ENCODE peak calls at places on chromosomes 1 and 21, in seven cellular contexts. One of them, this sample, is unnamed.
A peak's percentile ranks its signal among the peaks of the same experiment; 100 is the strongest.

GRCh38 chr1:7474143-7474490 is 297.0 kb upstream of the VAMP3 start:
- DNase-seq in H1: no peak
- DNase-seq in GM12878: no peak
- DNase-seq in K562: no peak
- DNase-seq in HepG2: no peak
- DNase-seq in HCT116: no peak
- DNase-seq in WTC11: no peak
- DNase-seq in this sample: no peak

GRCh38 chr1:26910343-26911160 is 3.2 kb downstream of the NR0B2 start:
- DNase-seq in HepG2: peak; percentile 98
- DNase-seq in WTC11: no peak
- DNase-seq in HCT116: no peak
- DNase-seq in H1: no peak
- DNase-seq in GM12878: no peak
- DNase-seq in K562: peak; percentile 34
- DNase-seq in this sample: no peak

GRCh38 chr1:86773331-86774288 is 69.2 kb downstream of the SH3GLB1 start:
- DNase-seq in HCT116: no peak
- DNase-seq in WTC11: no peak
- DNase-seq in GM12878: no peak
- DNase-seq in H1: no peak
- DNase-seq in HepG2: peak; percentile 61
- DNase-seq in K562: no peak
- DNase-seq in this sample: no peak

GRCh38 chr1:71719330-71719729 is 563.0 kb downstream of the NEGR1 start:
- DNase-seq in HCT116: no peak
- DNase-seq in H1: no peak
- DNase-seq in K562: no peak
- DNase-seq in GM12878: no peak
- DNase-seq in WTC11: no peak
- DNase-seq in HepG2: no peak
- DNase-seq in this sample: no peak

GRCh38 chr1:178472531-178472930 is 24.2 kb downstream of the CLEC20A start:
- DNase-seq in WTC11: no peak
- DNase-seq in K562: no peak
- DNase-seq in HCT116: no peak
- DNase-seq in GM12878: peak; percentile 2
- DNase-seq in H1: no peak
- DNase-seq in HepG2: no peak
- DNase-seq in this sample: no peak

GRCh38 chr1:220759147-220759546 is 11.0 kb downstream of the MTARC2 start:
- DNase-seq in HepG2: no peak
- DNase-seq in K562: no peak
- DNase-seq in HCT116: no peak
- DNase-seq in WTC11: no peak
- DNase-seq in H1: no peak
- DNase-seq in GM12878: no peak
- DNase-seq in this sample: no peak

GRCh38 chr1:54354899-54355298 is 51.3 kb downstream of the SSBP3 start:
- DNase-seq in HCT116: no peak
- DNase-seq in K562: no peak
- DNase-seq in GM12878: no peak
- DNase-seq in HepG2: peak; percentile 68
- DNase-seq in WTC11: no peak
- DNase-seq in H1: no peak
- DNase-seq in this sample: no peak

GRCh38 chr1:59128239-59128736 is 168.6 kb upstream of the FGGY start:
- DNase-seq in K562: no peak
- DNase-seq in GM12878: no peak
- DNase-seq in H1: no peak
- DNase-seq in HepG2: no peak
- DNase-seq in HCT116: no peak
- DNase-seq in WTC11: no peak
- DNase-seq in this sample: no peak

GRCh38 chr1:235998812-235999211 is 66.1 kb downstream of the NID1 start:
- DNase-seq in K562: no peak
- DNase-seq in HepG2: no peak
- DNase-seq in HCT116: no peak
- DNase-seq in WTC11: no peak
- DNase-seq in GM12878: peak; percentile 74
- DNase-seq in H1: no peak
- DNase-seq in this sample: no peak

GRCh38 chr1:183543619-183544204 is 46.5 kb downstream of the NCF2 start:
- DNase-seq in HepG2: peak; percentile 50
- DNase-seq in H1: no peak
- DNase-seq in WTC11: no peak
- DNase-seq in HCT116: peak; percentile 23
- DNase-seq in GM12878: peak; percentile 19
- DNase-seq in K562: peak; percentile 46
- DNase-seq in this sample: peak; percentile 69

GRCh38 chr1:57470028-57470427 is 46.2 kb upstream of the DAB1 start:
- DNase-seq in WTC11: no peak
- DNase-seq in HepG2: no peak
- DNase-seq in GM12878: no peak
- DNase-seq in HCT116: no peak
- DNase-seq in H1: no peak
- DNase-seq in K562: no peak
- DNase-seq in this sample: no peak

GRCh38 chr21:31503467-31503866 is 156.0 kb upstream of the SOD1 start:
- DNase-seq in GM12878: no peak
- DNase-seq in K562: no peak
- DNase-seq in WTC11: no peak
- DNase-seq in H1: no peak
- DNase-seq in HepG2: no peak
- DNase-seq in HCT116: no peak
- DNase-seq in this sample: no peak

GRCh38 chr1:51313268-51313852 is 17.0 kb downstream of the TTC39A start:
- DNase-seq in GM12878: no peak
- DNase-seq in HepG2: no peak
- DNase-seq in HCT116: no peak
- DNase-seq in H1: no peak
- DNase-seq in WTC11: peak; percentile 54
- DNase-seq in K562: peak; percentile 58
- DNase-seq in this sample: peak; percentile 31

GRCh38 chr1:227886993-227887696 is 60.6 kb downstream of the WNT9A start:
- DNase-seq in K562: peak; percentile 17
- DNase-seq in WTC11: peak; percentile 45
- DNase-seq in HepG2: no peak
- DNase-seq in GM12878: no peak
- DNase-seq in H1: no peak
- DNase-seq in HCT116: no peak
- DNase-seq in this sample: no peak

GRCh38 chr21:34603002-34603709 is 11.8 kb downstream of the RCAN1 start:
- DNase-seq in GM12878: no peak
- DNase-seq in H1: peak; percentile 66
- DNase-seq in HepG2: peak; percentile 59
- DNase-seq in HCT116: no peak
- DNase-seq in WTC11: peak; percentile 88
- DNase-seq in K562: peak; percentile 75
- DNase-seq in this sample: peak; percentile 79

GRCh38 chr1:220511785-220512184 is 16.2 kb upstream of the MARK1 start:
- DNase-seq in GM12878: no peak
- DNase-seq in K562: no peak
- DNase-seq in HepG2: peak; percentile 13
- DNase-seq in H1: no peak
- DNase-seq in HCT116: no peak
- DNase-seq in WTC11: peak; percentile 63
- DNase-seq in this sample: peak; percentile 34

GRCh38 chr1:110515896-110516295 is 3.1 kb downstream of the KCNA10 start:
- DNase-seq in H1: no peak
- DNase-seq in GM12878: no peak
- DNase-seq in K562: no peak
- DNase-seq in HCT116: no peak
- DNase-seq in WTC11: no peak
- DNase-seq in HepG2: no peak
- DNase-seq in this sample: no peak

GRCh38 chr1:241716915-241717651 is 65.0 kb downstream of the WDR64 start:
- DNase-seq in GM12878: no peak
- DNase-seq in HCT116: no peak
- DNase-seq in HepG2: no peak
- DNase-seq in K562: no peak
- DNase-seq in H1: no peak
- DNase-seq in WTC11: no peak
- DNase-seq in this sample: no peak

GRCh38 chr1:61125263-61125662 is 42.9 kb downstream of the NFIA start:
- DNase-seq in K562: no peak
- DNase-seq in GM12878: no peak
- DNase-seq in H1: no peak
- DNase-seq in WTC11: no peak
- DNase-seq in HepG2: no peak
- DNase-seq in HCT116: no peak
- DNase-seq in this sample: no peak

GRCh38 chr1:221279146-221279545 is 399.9 kb downstream of the HLX start:
- DNase-seq in HCT116: no peak
- DNase-seq in GM12878: no peak
- DNase-seq in H1: no peak
- DNase-seq in WTC11: no peak
- DNase-seq in K562: no peak
- DNase-seq in HepG2: no peak
- DNase-seq in this sample: no peak

GRCh38 chr21:39316062-39316461 is 2.6 kb upstream of the BRWD1 start:
- DNase-seq in K562: no peak
- DNase-seq in GM12878: no peak
- DNase-seq in H1: no peak
- DNase-seq in HepG2: no peak
- DNase-seq in WTC11: no peak
- DNase-seq in HCT116: no peak
- DNase-seq in this sample: no peak

GRCh38 chr1:23561076-23561812 is 1.9 kb upstream of the ID3 start:
- DNase-seq in WTC11: no peak
- DNase-seq in K562: no peak
- DNase-seq in GM12878: no peak
- DNase-seq in H1: no peak
- DNase-seq in HepG2: no peak
- DNase-seq in HCT116: no peak
- DNase-seq in this sample: no peak

GRCh38 chr1:233081686-233082085 is 131.3 kb downstream of the NTPCR start:
- DNase-seq in HepG2: no peak
- DNase-seq in H1: no peak
- DNase-seq in WTC11: no peak
- DNase-seq in GM12878: no peak
- DNase-seq in K562: no peak
- DNase-seq in HCT116: no peak
- DNase-seq in this sample: no peak

GRCh38 chr1:82788038-82788437 is 987.3 kb downstream of the ADGRL2 start:
- DNase-seq in GM12878: no peak
- DNase-seq in WTC11: no peak
- DNase-seq in HepG2: no peak
- DNase-seq in HCT116: no peak
- DNase-seq in K562: no peak
- DNase-seq in H1: no peak
- DNase-seq in this sample: no peak

GRCh38 chr21:45957986-45958610 is 23.5 kb upstream of the COL6A1 start:
- DNase-seq in HepG2: no peak
- DNase-seq in WTC11: no peak
- DNase-seq in K562: no peak
- DNase-seq in HCT116: no peak
- DNase-seq in H1: no peak
- DNase-seq in GM12878: no peak
- DNase-seq in this sample: no peak

GRCh38 chr1:178540646-178541045 is 27.7 kb downstream of the TEX35 start:
- DNase-seq in HepG2: no peak
- DNase-seq in GM12878: no peak
- DNase-seq in HCT116: no peak
- DNase-seq in K562: no peak
- DNase-seq in H1: no peak
- DNase-seq in WTC11: no peak
- DNase-seq in this sample: no peak

DNA sequence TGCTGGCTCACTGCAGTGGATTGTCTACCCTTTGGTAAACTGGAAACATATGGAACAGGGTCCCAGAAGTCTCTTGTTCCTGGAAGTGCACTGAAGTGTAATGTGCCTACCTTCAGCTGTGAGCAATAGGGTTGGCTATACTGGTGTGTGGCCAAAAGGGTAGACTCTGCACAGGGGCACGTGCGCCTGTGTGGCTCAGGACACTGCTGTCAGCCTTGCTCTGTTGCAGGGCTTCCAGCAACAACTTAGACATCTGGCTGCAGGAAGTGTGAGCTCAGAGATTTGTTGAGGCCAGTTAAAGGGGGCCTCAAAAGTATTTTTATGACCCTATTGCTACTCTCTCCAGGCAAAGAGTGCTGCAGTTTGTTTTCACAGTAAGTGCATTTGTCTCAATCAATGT is 7.4 kb downstream of the CTPS1 start:
- DNase-seq in WTC11: no peak
- DNase-seq in K562: no peak
- DNase-seq in H1: no peak
- DNase-seq in HepG2: no peak
- DNase-seq in HCT116: no peak
- DNase-seq in GM12878: no peak
- DNase-seq in this sample: no peak
- TF ChIP-seq SP1 in WTC11: no peak
- TF ChIP-seq SP1 in K562: no peak
- TF ChIP-seq SP1 in H1: no peak
- TF ChIP-seq SP1 in HepG2: no peak
- TF ChIP-seq SP1 in HCT116: no peak
- TF ChIP-seq SP1 in GM12878: no peak
- TF ChIP-seq SP1 in this sample: no peak

DNA sequence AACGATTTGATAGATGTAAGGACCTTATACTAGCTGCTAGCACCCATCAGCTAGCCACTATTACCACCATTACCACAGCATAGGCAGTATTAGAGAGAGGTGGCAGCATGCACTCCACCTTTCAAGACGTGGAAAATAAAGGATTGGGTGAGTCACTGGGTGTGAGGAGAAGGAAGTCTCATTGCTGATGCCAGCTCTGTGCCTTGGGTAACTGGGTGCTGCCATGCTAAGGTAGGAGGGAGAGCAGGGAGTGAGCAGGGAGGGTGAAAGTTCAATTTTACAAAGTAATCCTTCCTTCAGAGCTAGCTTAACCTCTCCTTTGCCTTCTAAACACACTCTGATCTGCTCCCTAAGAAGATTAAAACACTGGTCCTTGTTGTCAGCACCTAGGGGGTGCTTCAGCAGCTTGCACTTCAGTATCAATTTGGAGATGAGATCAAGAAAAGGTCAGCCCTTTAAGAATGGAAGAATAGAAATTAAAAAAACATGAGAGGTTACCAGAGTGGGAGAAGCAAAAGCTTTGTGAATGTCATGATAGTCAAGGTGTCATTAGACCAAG is 1.8 kb upstream of the LIN9 start:
- DNase-seq in GM12878: no peak
- DNase-seq in HepG2: no peak
- DNase-seq in WTC11: no peak
- DNase-seq in H1: no peak
- DNase-seq in HCT116: no peak
- DNase-seq in K562: peak; percentile 31
- DNase-seq in this sample: no peak
- TF ChIP-seq SP1 in GM12878: no peak
- TF ChIP-seq SP1 in HepG2: no peak
- TF ChIP-seq SP1 in WTC11: no peak
- TF ChIP-seq SP1 in H1: no peak
- TF ChIP-seq SP1 in HCT116: no peak
- TF ChIP-seq SP1 in K562: no peak
- TF ChIP-seq SP1 in this sample: no peak

GRCh38 chr1:32413507-32414185 is 19.4 kb upstream of the BSDC1 start:
- DNase-seq in WTC11: peak; percentile 60
- DNase-seq in H1: no peak
- DNase-seq in K562: peak; percentile 81
- DNase-seq in HCT116: peak; percentile 69
- DNase-seq in GM12878: peak; percentile 48
- DNase-seq in HepG2: peak; percentile 83
- DNase-seq in this sample: peak; percentile 83
- TF ChIP-seq SP1 in WTC11: no peak
- TF ChIP-seq SP1 in H1: no peak
- TF ChIP-seq SP1 in K562: peak; percentile 36
- TF ChIP-seq SP1 in HCT116: no peak
- TF ChIP-seq SP1 in GM12878: no peak
- TF ChIP-seq SP1 in HepG2: peak; percentile 16
- TF ChIP-seq SP1 in this sample: no peak

GRCh38 chr1:18789246-18789645 is 70.2 kb downstream of the TAS1R2 start:
- DNase-seq in HCT116: no peak
- DNase-seq in H1: no peak
- DNase-seq in WTC11: no peak
- DNase-seq in GM12878: no peak
- DNase-seq in HepG2: no peak
- DNase-seq in K562: no peak
- DNase-seq in this sample: no peak
- TF ChIP-seq SP1 in HCT116: no peak
- TF ChIP-seq SP1 in H1: no peak
- TF ChIP-seq SP1 in WTC11: no peak
- TF ChIP-seq SP1 in GM12878: no peak
- TF ChIP-seq SP1 in HepG2: no peak
- TF ChIP-seq SP1 in K562: no peak
- TF ChIP-seq SP1 in this sample: no peak